ENCODE peak calls at places on chromosomes 16 and 17, in ten cellular contexts. D is thoracic aorta, W is LNCaP clone FGC, A is SK-N-SH, X is choroid plexus epithelial cell, H is AG10803, O is astrocyte of the spinal cord, E is dorsolateral prefrontal cortex, G is fibroblast of villous mesenchyme, I is esophagus muscularis mucosa. V is an unnamed sample.

GRCh38 chr17:30429155-30429554 is 48.1 kb upstream of the GOSR1 start:
- DNase-seq in D (no peak), W (no peak), A (no peak), X (peak), H (peak), O (peak), E (no peak), G (peak), I (no peak), V (no peak)

GRCh38 chr17:70855401-70856054 is 686.2 kb downstream of the KCNJ2 start:
- DNase-seq in D (no peak), W (peak), A (no peak), X (peak), H (no peak), O (peak), E (no peak), G (no peak), I (no peak), V (peak)

GRCh38 chr16:89801800-89802199 is 14.6 kb downstream of the FANCA start:
- DNase-seq in D (no peak), W (no peak), A (peak), X (peak), H (peak), O (no peak), E (no peak), G (peak), I (no peak), V (peak)

GRCh38 chr16:359067-359763 is 6.7 kb upstream of the AXIN1 start:
- DNase-seq in D (no peak), W (no peak), A (no peak), X (no peak), H (no peak), O (no peak), E (no peak), G (no peak), I (no peak), V (no peak)

GRCh38 chr17:5513610-5514009 is 27.2 kb downstream of the MIS12 start:
- DNase-seq in D (no peak), W (no peak), A (no peak), X (no peak), H (no peak), O (no peak), E (no peak), G (no peak), I (no peak), V (no peak)

GRCh38 chr17:4220655-4221054 is 43.1 kb downstream of the ANKFY1 start:
- DNase-seq in D (no peak), W (no peak), A (no peak), X (peak), H (peak), O (peak), E (no peak), G (peak), I (peak), V (peak)

GRCh38 chr17:40303009-40303657 is 5.8 kb upstream of the RARA start:
- DNase-seq in D (no peak), W (no peak), A (peak), X (peak), H (peak), O (peak), E (no peak), G (peak), I (no peak), V (peak)

GRCh38 chr17:13492351-13493122 is 109.2 kb downstream of the HS3ST3A1 start:
- DNase-seq in D (no peak), W (no peak), A (peak), X (no peak), H (no peak), O (no peak), E (no peak), G (no peak), I (no peak), V (no peak)

GRCh38 chr17:50475362-50475761 is 3.3 kb upstream of the RSAD1 start:
- DNase-seq in D (no peak), W (no peak), A (no peak), X (no peak), H (no peak), O (no peak), E (no peak), G (no peak), I (no peak), V (no peak)

GRCh38 chr16:56743840-56744239 is 13.9 kb downstream of the NUP93 start:
- DNase-seq in D (no peak), W (no peak), A (no peak), X (no peak), H (peak), O (peak), E (no peak), G (peak), I (no peak), V (peak)

GRCh38 chr17:77924757-77925336 is 33.7 kb upstream of the TNRC6C start:
- DNase-seq in D (no peak), W (no peak), A (no peak), X (peak), H (peak), O (peak), E (peak), G (peak), I (no peak), V (no peak)

GRCh38 chr16:87499189-87499486 is 6.3 kb upstream of the ZCCHC14 start:
- DNase-seq in D (no peak), W (no peak), A (no peak), X (peak), H (peak), O (peak), E (no peak), G (peak), I (no peak), V (peak)

GRCh38 chr17:80637286-80637703 is 92.7 kb downstream of the RPTOR start:
- DNase-seq in D (no peak), W (no peak), A (no peak), X (no peak), H (no peak), O (no peak), E (no peak), G (no peak), I (no peak), V (no peak)

GRCh38 chr16:3553138-3553923 is 23.9 kb downstream of the NLRC3 start:
- DNase-seq in D (no peak), W (peak), A (no peak), X (no peak), H (no peak), O (no peak), E (no peak), G (no peak), I (no peak), V (no peak)

GRCh38 chr16:7613518-7613917 is 280.9 kb downstream of the RBFOX1 start:
- DNase-seq in D (no peak), W (no peak), A (no peak), X (no peak), H (no peak), O (no peak), E (no peak), G (no peak), I (no peak), V (no peak)

GRCh38 chr17:38710603-38710962 is 5.5 kb downstream of the MLLT6 start:
- DNase-seq in D (no peak), W (no peak), A (no peak), X (no peak), H (no peak), O (no peak), E (no peak), G (no peak), I (no peak), V (no peak)

GRCh38 chr16:2709588-2709984 is 10.4 kb downstream of the PRSS27 start:
- DNase-seq in D (no peak), W (no peak), A (no peak), X (no peak), H (no peak), O (no peak), E (no peak), G (no peak), I (no peak), V (no peak)

GRCh38 chr17:53017227-53017626 is 805.5 kb upstream of the KIF2B start:
- DNase-seq in D (no peak), W (no peak), A (no peak), X (no peak), H (no peak), O (no peak), E (no peak), G (no peak), I (no peak), V (no peak)

GRCh38 chr16:27473101-27473900 is 71.3 kb downstream of the IL21R start:
- DNase-seq in D (no peak), W (no peak), A (no peak), X (no peak), H (no peak), O (no peak), E (no peak), G (no peak), I (no peak), V (no peak)

GRCh38 chr17:27380551-27380950 is 75.7 kb upstream of the KSR1 start:
- DNase-seq in D (no peak), W (no peak), A (no peak), X (no peak), H (no peak), O (no peak), E (no peak), G (no peak), I (no peak), V (no peak)

GRCh38 chr17:19886116-19886515 is 18.4 kb upstream of the ULK2 start:
- DNase-seq in D (no peak), W (no peak), A (no peak), X (no peak), H (no peak), O (no peak), E (no peak), G (no peak), I (no peak), V (no peak)

GRCh38 chr17:68821860-68822693 is 133.1 kb downstream of the ABCA8 start:
- DNase-seq in D (no peak), W (no peak), A (peak), X (peak), H (peak), O (peak), E (no peak), G (peak), I (no peak), V (peak)

GRCh38 chr16:11491524-11491923 is 95.2 kb downstream of the LITAF start:
- DNase-seq in D (no peak), W (no peak), A (no peak), X (no peak), H (no peak), O (no peak), E (no peak), G (no peak), I (no peak), V (no peak)

GRCh38 chr17:2150871-2151270 is 96.0 kb downstream of the HIC1 start:
- DNase-seq in D (no peak), W (no peak), A (no peak), X (no peak), H (no peak), O (no peak), E (no peak), G (no peak), I (no peak), V (no peak)

GRCh38 chr16:19505600-19506303 is 16.1 kb downstream of the GDE1 start:
- DNase-seq in D (no peak), W (no peak), A (no peak), X (peak), H (peak), O (peak), E (no peak), G (no peak), I (peak), V (peak)

GRCh38 chr17:12977008-12977751 is 40.6 kb downstream of the ELAC2 start:
- DNase-seq in D (no peak), W (no peak), A (no peak), X (no peak), H (peak), O (no peak), E (no peak), G (no peak), I (no peak), V (peak)

GRCh38 chr16:27690604-27691003 is 140.7 kb downstream of the KATNIP start:
- DNase-seq in D (no peak), W (no peak), A (no peak), X (peak), H (peak), O (peak), E (no peak), G (peak), I (no peak), V (peak)

GRCh38 chr16:51392651-51393187 is 241.6 kb upstream of the SALL1 start:
- DNase-seq in D (no peak), W (no peak), A (no peak), X (peak), H (peak), O (peak), E (no peak), G (peak), I (no peak), V (peak)

GRCh38 chr16:75732871-75733270 is 6.6 kb upstream of the CPHXL start:
- DNase-seq in D (no peak), W (peak), A (no peak), X (no peak), H (no peak), O (peak), E (no peak), G (no peak), I (no peak), V (no peak)

GRCh38 chr17:7842380-7842949 is 8.4 kb downstream of the KDM6B start:
- DNase-seq in D (peak), W (no peak), A (no peak), X (peak), H (peak), O (peak), E (peak), G (peak), I (peak), V (peak)
- TF ChIP-seq CTCF in D (no peak), W (no peak), A (no peak), X (no peak), H (no peak), O (no peak), E (no peak), G (no peak), I (no peak), V (no peak)

DNA sequence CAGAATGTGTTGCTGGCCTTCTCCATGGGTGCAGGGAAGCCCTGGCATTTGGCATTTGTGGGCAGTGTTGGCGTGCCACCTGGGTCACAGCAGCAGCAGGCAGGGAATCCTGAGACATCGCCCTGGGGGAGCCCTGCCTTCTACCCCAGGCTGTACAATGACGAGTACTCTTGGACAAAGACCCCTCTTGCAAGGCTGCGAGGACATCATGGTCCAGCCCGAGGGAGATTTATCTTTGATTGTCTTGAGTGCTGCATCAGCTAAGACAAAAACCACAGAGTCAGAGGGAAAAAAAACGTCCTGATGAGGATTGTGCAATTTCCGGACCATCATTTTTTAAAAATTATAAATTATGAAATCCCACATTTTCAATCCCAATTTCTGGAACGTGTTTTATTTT is 3.7 kb downstream of the CRISPLD2 start:
- DNase-seq in D (no peak), W (no peak), A (no peak), X (peak), H (peak), O (no peak), E (no peak), G (peak), I (no peak), V (peak)
- H3K4me3 ChIP-seq in D (no peak), W (no peak), A (no peak), X (no peak), H (no peak), O (no peak), E (no peak), G (peak), I (peak), V (no peak)

GRCh38 chr16:57775661-57776469 is 26.4 kb downstream of the KIFC3 start:
- DNase-seq in D (no peak), W (no peak), A (peak), X (peak), H (no peak), O (peak), E (peak), G (no peak), I (no peak), V (peak)
- TF ChIP-seq CTCF in D (no peak), W (peak), A (no peak), X (peak), H (no peak), O (peak), E (peak), G (peak), I (peak), V (no peak)

DNA sequence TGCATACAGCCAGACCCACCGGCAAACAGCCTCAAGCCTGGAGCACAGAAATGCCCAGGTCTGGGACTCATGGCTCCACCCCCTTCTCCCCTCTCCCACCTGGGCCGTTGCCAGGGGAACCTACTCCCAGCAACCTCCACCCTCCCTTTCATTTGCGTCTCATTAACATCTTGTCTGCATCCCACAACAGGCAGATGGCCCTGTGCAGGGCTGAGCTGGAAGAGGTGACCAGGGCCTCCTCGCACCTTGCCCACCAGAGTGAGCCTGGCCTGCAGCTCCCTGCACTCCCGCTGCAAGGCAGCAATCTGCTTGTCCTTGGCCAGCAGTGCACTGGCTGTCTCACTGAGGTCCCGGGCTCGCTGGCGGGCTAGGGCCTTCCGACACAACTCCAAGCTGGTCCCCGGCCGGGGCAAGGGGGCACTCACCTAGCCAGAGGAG is 3.3 kb downstream of the TSPOAP1 start:
- DNase-seq in D (no peak), W (no peak), A (peak), X (no peak), H (no peak), O (no peak), E (no peak), G (no peak), I (no peak), V (no peak)
- H3K4me3 ChIP-seq in D (peak), W (peak), A (no peak), X (no peak), H (peak), O (no peak), E (peak), G (no peak), I (peak), V (peak)

GRCh38 chr17:33603794-33604193 is 310.7 kb upstream of the ASIC2 start:
- DNase-seq in D (no peak), W (no peak), A (no peak), X (no peak), H (no peak), O (no peak), E (no peak), G (no peak), I (no peak), V (no peak)
- TF ChIP-seq CTCF in D (no peak), W (no peak), A (no peak), X (no peak), H (no peak), O (no peak), E (no peak), G (no peak), I (no peak), V (no peak)

GRCh38 chr17:81890447-81891302 is 711 bp downstream of the ALYREF start:
- DNase-seq in D (no peak), W (no peak), A (peak), X (no peak), H (no peak), O (no peak), E (no peak), G (peak), I (no peak), V (no peak)

GRCh38 chr17:81888105-81888987 is 3.0 kb downstream of the ALYREF start:
- DNase-seq in D (no peak), W (no peak), A (peak), X (no peak), H (no peak), O (no peak), E (no peak), G (no peak), I (no peak), V (no peak)

GRCh38 chr17:81889602-81890001 is 1.8 kb downstream of the ALYREF start:
- DNase-seq in D (no peak), W (no peak), A (no peak), X (no peak), H (no peak), O (no peak), E (no peak), G (no peak), I (no peak), V (no peak)

GRCh38 chr17:81891303-81891552 is 158 bp downstream of the ALYREF start:
- DNase-seq in D (no peak), W (no peak), A (no peak), X (no peak), H (no peak), O (no peak), E (no peak), G (no peak), I (no peak), V (no peak)

GRCh38 chr17:81888988-81889595 is 2.3 kb downstream of the ALYREF start:
- DNase-seq in D (no peak), W (no peak), A (no peak), X (no peak), H (no peak), O (no peak), E (no peak), G (no peak), I (no peak), V (no peak)
- H3K4me3 ChIP-seq in D (no peak), W (no peak), A (no peak), X (no peak), H (no peak), O (no peak), E (no peak), G (no peak), I (no peak), V (no peak)

V was measured in foreskin fibroblast.